ENCODE peak calls at places on chromosomes 4 and X, in six cellular contexts. H, N, S, C, X and V are unnamed samples.

GRCh38 chr4:150136481-150136880 is 58.2 kb downstream of the DCLK2 start:
- DNase-seq in C (no peak), N (no peak), S (peak), X (peak), H (no peak), V (no peak)

GRCh38 chrX:32749075-32749474 is 462.3 kb downstream of the DMD start:
- DNase-seq in C (no peak), N (no peak), X (no peak), H (no peak), S (no peak), V (no peak)

GRCh38 chrX:9183481-9183880 is 149.6 kb upstream of the FAM9B start:
- DNase-seq in H (no peak), S (no peak), N (no peak), X (no peak), C (no peak), V (no peak)

GRCh38 chr4:2933566-2934076 is 29.6 kb downstream of the NOP14 start:
- DNase-seq in H (no peak), S (no peak), C (no peak), N (no peak), X (no peak), V (no peak)

GRCh38 chrX:118116308-118117068 is at the start of gene KLHL13:
- DNase-seq in N (no peak), S (peak), H (no peak), C (peak), X (peak), V (no peak)

GRCh38 chr4:127788517-127788916 is 6.4 kb downstream of the HSPA4L start:
- DNase-seq in C (no peak), N (no peak), S (no peak), X (no peak), H (no peak), V (no peak)

GRCh38 chr4:71944956-71945355 is 86.8 kb upstream of the NPFFR2 start:
- DNase-seq in N (no peak), C (no peak), S (peak), H (no peak), X (peak), V (no peak)

GRCh38 chr4:52836653-52837052 is 25.5 kb upstream of the RASL11B start:
- DNase-seq in C (no peak), N (no peak), H (no peak), X (no peak), S (no peak), V (no peak)

GRCh38 chrX:34656467-34656841 is 631 bp downstream of the TMEM47 start:
- DNase-seq in N (no peak), S (no peak), H (no peak), C (no peak), X (no peak), V (no peak)

GRCh38 chr4:124459922-124460301 is 252.6 kb downstream of the ANKRD50 start:
- DNase-seq in N (no peak), X (no peak), C (no peak), H (no peak), S (no peak), V (no peak)

GRCh38 chr4:51963871-51964513 is 56.2 kb downstream of the LRRC66 start:
- DNase-seq in C (no peak), X (no peak), S (no peak), N (no peak), H (no peak), V (no peak)

GRCh38 chr4:86909540-86909939 is 17.3 kb upstream of the C4orf36 start:
- DNase-seq in X (no peak), N (no peak), H (no peak), S (no peak), C (no peak), V (no peak)

GRCh38 chr4:183431614-183432013 is 12.8 kb upstream of the CDKN2AIP start:
- DNase-seq in C (no peak), X (no peak), N (no peak), S (no peak), H (peak), V (no peak)

GRCh38 chr4:116501954-116502353 is 583.4 kb downstream of the TRAM1L1 start:
- DNase-seq in S (no peak), N (no peak), H (no peak), X (no peak), C (no peak), V (no peak)

GRCh38 chr4:109721033-109721432 is 8.8 kb downstream of the PLA2G12A start:
- DNase-seq in N (no peak), X (peak), S (peak), H (no peak), C (no peak), V (no peak)

GRCh38 chr4:117691572-117692351 is 342.5 kb upstream of the NDST3 start:
- DNase-seq in S (no peak), C (no peak), H (no peak), N (no peak), X (no peak), V (no peak)

GRCh38 chr4:3413217-3413671 is 28.5 kb upstream of the HGFAC start:
- DNase-seq in X (no peak), S (no peak), H (no peak), N (no peak), C (peak), V (peak)

GRCh38 chrX:72180539-72180938 is 1.0 kb upstream of the PIN4 start:
- DNase-seq in X (no peak), C (no peak), H (no peak), S (no peak), N (no peak), V (no peak)

GRCh38 chr4:151173751-151174325 is 74.4 kb downstream of the RPS3A start:
- DNase-seq in X (peak), S (peak), C (no peak), N (no peak), H (no peak), V (no peak)

GRCh38 chr4:86055898-86056297 is 304.0 kb downstream of the MAPK10 start:
- DNase-seq in N (no peak), C (no peak), X (peak), S (peak), H (no peak), V (no peak)